ENCODE peak calls at places on chromosomes 7 and 10, in six cellular contexts. One of them, this sample, is unnamed.

GRCh38 chr10:2037966-2038493 is 300.7 kb upstream of the ADARB2 start:
- DNase-seq in NAMALWA: no peak
- DNase-seq in germinal center: no peak
- DNase-seq in heart right ventricle: no peak
- DNase-seq in activated naive CD8-positive, alpha-beta T cell treated with anti-CD3 and anti-CD28 coated beads for 36 hours: no peak
- DNase-seq in GM13977: no peak
- DNase-seq in this sample: no peak

GRCh38 chr10:124671486-124672075 is 72.6 kb downstream of the FAM53B start:
- DNase-seq in NAMALWA: peak
- DNase-seq in activated naive CD8-positive, alpha-beta T cell treated with anti-CD3 and anti-CD28 coated beads for 36 hours: no peak
- DNase-seq in germinal center: no peak
- DNase-seq in GM13977: no peak
- DNase-seq in heart right ventricle: peak
- DNase-seq in this sample: peak

GRCh38 chr7:6705959-6706665 is 635 bp downstream of the ZNF12 start:
- DNase-seq in activated naive CD8-positive, alpha-beta T cell treated with anti-CD3 and anti-CD28 coated beads for 36 hours: peak
- DNase-seq in NAMALWA: peak
- DNase-seq in germinal center: peak
- DNase-seq in GM13977: peak
- DNase-seq in heart right ventricle: peak
- DNase-seq in this sample: peak

GRCh38 chr10:104025524-104025923 is 58.6 kb downstream of the SLK start:
- DNase-seq in NAMALWA: no peak
- DNase-seq in germinal center: no peak
- DNase-seq in GM13977: no peak
- DNase-seq in activated naive CD8-positive, alpha-beta T cell treated with anti-CD3 and anti-CD28 coated beads for 36 hours: no peak
- DNase-seq in heart right ventricle: no peak
- DNase-seq in this sample: no peak

GRCh38 chr10:12321641-12322040 is 27.7 kb upstream of the CAMK1D start:
- DNase-seq in heart right ventricle: no peak
- DNase-seq in activated naive CD8-positive, alpha-beta T cell treated with anti-CD3 and anti-CD28 coated beads for 36 hours: no peak
- DNase-seq in GM13977: no peak
- DNase-seq in germinal center: no peak
- DNase-seq in NAMALWA: no peak
- DNase-seq in this sample: no peak

GRCh38 chr7:139798221-139798620 is 20.4 kb upstream of the HIPK2 start:
- DNase-seq in GM13977: peak
- DNase-seq in heart right ventricle: no peak
- DNase-seq in NAMALWA: no peak
- DNase-seq in activated naive CD8-positive, alpha-beta T cell treated with anti-CD3 and anti-CD28 coated beads for 36 hours: no peak
- DNase-seq in germinal center: no peak
- DNase-seq in this sample: no peak

GRCh38 chr7:30652951-30653641 is 29.2 kb downstream of the CRHR2 start:
- DNase-seq in GM13977: no peak
- DNase-seq in germinal center: no peak
- DNase-seq in NAMALWA: no peak
- DNase-seq in heart right ventricle: no peak
- DNase-seq in activated naive CD8-positive, alpha-beta T cell treated with anti-CD3 and anti-CD28 coated beads for 36 hours: no peak
- DNase-seq in this sample: no peak

GRCh38 chr7:70598976-70599375 is 533.0 kb upstream of the GALNT17 start:
- DNase-seq in heart right ventricle: no peak
- DNase-seq in NAMALWA: no peak
- DNase-seq in germinal center: no peak
- DNase-seq in activated naive CD8-positive, alpha-beta T cell treated with anti-CD3 and anti-CD28 coated beads for 36 hours: no peak
- DNase-seq in GM13977: no peak
- DNase-seq in this sample: no peak

GRCh38 chr7:40922316-40922670 is 780.6 kb downstream of the INHBA start:
- DNase-seq in GM13977: no peak
- DNase-seq in germinal center: no peak
- DNase-seq in NAMALWA: no peak
- DNase-seq in heart right ventricle: no peak
- DNase-seq in activated naive CD8-positive, alpha-beta T cell treated with anti-CD3 and anti-CD28 coated beads for 36 hours: no peak
- DNase-seq in this sample: no peak

GRCh38 chr10:73641272-73642060 is at the start of gene MYOZ1:
- DNase-seq in activated naive CD8-positive, alpha-beta T cell treated with anti-CD3 and anti-CD28 coated beads for 36 hours: no peak
- DNase-seq in heart right ventricle: no peak
- DNase-seq in germinal center: no peak
- DNase-seq in GM13977: no peak
- DNase-seq in NAMALWA: no peak
- DNase-seq in this sample: no peak

GRCh38 chr7:24665564-24666294 is 91.5 kb downstream of the GSDME start:
- DNase-seq in GM13977: peak
- DNase-seq in germinal center: peak
- DNase-seq in NAMALWA: peak
- DNase-seq in activated naive CD8-positive, alpha-beta T cell treated with anti-CD3 and anti-CD28 coated beads for 36 hours: peak
- DNase-seq in heart right ventricle: no peak
- DNase-seq in this sample: peak

GRCh38 chr10:77308084-77308732 is 329.4 kb downstream of the KCNMA1 start:
- DNase-seq in NAMALWA: no peak
- DNase-seq in activated naive CD8-positive, alpha-beta T cell treated with anti-CD3 and anti-CD28 coated beads for 36 hours: no peak
- DNase-seq in germinal center: no peak
- DNase-seq in heart right ventricle: no peak
- DNase-seq in GM13977: no peak
- DNase-seq in this sample: no peak

GRCh38 chr7:139594911-139595476 is 71.5 kb downstream of the CLEC2L start:
- DNase-seq in heart right ventricle: no peak
- DNase-seq in germinal center: no peak
- DNase-seq in NAMALWA: no peak
- DNase-seq in activated naive CD8-positive, alpha-beta T cell treated with anti-CD3 and anti-CD28 coated beads for 36 hours: no peak
- DNase-seq in GM13977: no peak
- DNase-seq in this sample: no peak

GRCh38 chr10:49375611-49376010 is 20.3 kb downstream of the DRGX start:
- DNase-seq in heart right ventricle: no peak
- DNase-seq in germinal center: no peak
- DNase-seq in activated naive CD8-positive, alpha-beta T cell treated with anti-CD3 and anti-CD28 coated beads for 36 hours: no peak
- DNase-seq in GM13977: no peak
- DNase-seq in NAMALWA: no peak
- DNase-seq in this sample: no peak

GRCh38 chr10:11213156-11213555 is 195.5 kb downstream of the CELF2 start:
- DNase-seq in NAMALWA: no peak
- DNase-seq in heart right ventricle: no peak
- DNase-seq in activated naive CD8-positive, alpha-beta T cell treated with anti-CD3 and anti-CD28 coated beads for 36 hours: no peak
- DNase-seq in GM13977: no peak
- DNase-seq in germinal center: no peak
- DNase-seq in this sample: no peak

GRCh38 chr7:137241655-137242054 is 101.9 kb downstream of the PTN start:
- DNase-seq in germinal center: no peak
- DNase-seq in heart right ventricle: no peak
- DNase-seq in GM13977: no peak
- DNase-seq in NAMALWA: no peak
- DNase-seq in activated naive CD8-positive, alpha-beta T cell treated with anti-CD3 and anti-CD28 coated beads for 36 hours: no peak
- DNase-seq in this sample: no peak

GRCh38 chr7:139635521-139636240 is 112.2 kb downstream of the CLEC2L start:
- DNase-seq in NAMALWA: no peak
- DNase-seq in activated naive CD8-positive, alpha-beta T cell treated with anti-CD3 and anti-CD28 coated beads for 36 hours: peak
- DNase-seq in heart right ventricle: no peak
- DNase-seq in GM13977: no peak
- DNase-seq in germinal center: no peak
- DNase-seq in this sample: no peak

GRCh38 chr10:108104697-108105096 is 940.2 kb upstream of the SORCS1 start:
- DNase-seq in activated naive CD8-positive, alpha-beta T cell treated with anti-CD3 and anti-CD28 coated beads for 36 hours: no peak
- DNase-seq in germinal center: no peak
- DNase-seq in GM13977: no peak
- DNase-seq in NAMALWA: no peak
- DNase-seq in heart right ventricle: no peak
- DNase-seq in this sample: no peak

GRCh38 chr7:3591944-3592343 is 290.9 kb downstream of the SDK1 start:
- DNase-seq in NAMALWA: no peak
- DNase-seq in activated naive CD8-positive, alpha-beta T cell treated with anti-CD3 and anti-CD28 coated beads for 36 hours: no peak
- DNase-seq in germinal center: no peak
- DNase-seq in GM13977: no peak
- DNase-seq in heart right ventricle: no peak
- DNase-seq in this sample: no peak

GRCh38 chr7:108340856-108341411 is 115.3 kb downstream of the NRCAM start:
- DNase-seq in germinal center: no peak
- DNase-seq in GM13977: no peak
- DNase-seq in activated naive CD8-positive, alpha-beta T cell treated with anti-CD3 and anti-CD28 coated beads for 36 hours: no peak
- DNase-seq in NAMALWA: no peak
- DNase-seq in heart right ventricle: no peak
- DNase-seq in this sample: no peak

GRCh38 chr7:101940830-101941229 is 123.4 kb downstream of the CUX1 start:
- DNase-seq in germinal center: no peak
- DNase-seq in activated naive CD8-positive, alpha-beta T cell treated with anti-CD3 and anti-CD28 coated beads for 36 hours: no peak
- DNase-seq in heart right ventricle: peak
- DNase-seq in GM13977: no peak
- DNase-seq in NAMALWA: no peak
- DNase-seq in this sample: no peak

GRCh38 chr7:30787476-30787875 is 16.3 kb downstream of the MINDY4 start:
- DNase-seq in germinal center: no peak
- DNase-seq in NAMALWA: no peak
- DNase-seq in GM13977: no peak
- DNase-seq in heart right ventricle: no peak
- DNase-seq in activated naive CD8-positive, alpha-beta T cell treated with anti-CD3 and anti-CD28 coated beads for 36 hours: no peak
- DNase-seq in this sample: no peak

GRCh38 chr10:32995751-32996150 is 37.7 kb upstream of the ITGB1 start:
- DNase-seq in activated naive CD8-positive, alpha-beta T cell treated with anti-CD3 and anti-CD28 coated beads for 36 hours: no peak
- DNase-seq in heart right ventricle: no peak
- DNase-seq in germinal center: no peak
- DNase-seq in GM13977: no peak
- DNase-seq in NAMALWA: peak
- DNase-seq in this sample: no peak

This sample was measured in HL-60.